ENCODE peak calls at places on chromosomes 1 and 21, in four cellular contexts. F, M, D and E are unnamed samples.

GRCh38 chr1:231200417-231201031 is 38.7 kb downstream of the TRIM67 start:
- DNase-seq in D (no peak), F (no peak), M (no peak), E (no peak)

GRCh38 chr1:244099258-244099930 is 48.3 kb downstream of the ZBTB18 start:
- DNase-seq in M (no peak), D (no peak), F (no peak), E (no peak)

GRCh38 chr1:23528245-23528978 is 2.6 kb downstream of the E2F2 start:
- DNase-seq in D (peak; percentile 96), M (no peak), F (peak; percentile 84), E (peak; percentile 51)

GRCh38 chr1:47712596-47713299 is 274.9 kb downstream of the FOXD2 start:
- DNase-seq in D (no peak), F (no peak), M (no peak), E (no peak)

GRCh38 chr1:154714638-154715037 is 106.7 kb upstream of the ADAR start:
- DNase-seq in F (no peak), M (no peak), D (peak; percentile 18), E (no peak)

GRCh38 chr1:203422656-203423055 is 53.0 kb upstream of the PRELP start:
- DNase-seq in M (no peak), F (no peak), D (no peak), E (no peak)

GRCh38 chr1:229913491-229913890 is 153.5 kb upstream of the GALNT2 start:
- DNase-seq in F (no peak), D (no peak), M (no peak), E (no peak)

GRCh38 chr1:12485231-12486172 is 132.5 kb downstream of the DHRS3 start:
- DNase-seq in D (no peak), F (no peak), M (no peak), E (no peak)

GRCh38 chr1:115320368-115320767 is 17.7 kb downstream of the NGF start:
- DNase-seq in D (no peak), F (no peak), M (no peak), E (no peak)

GRCh38 chr1:88736633-88737248 is 52.7 kb downstream of the PKN2 start:
- DNase-seq in F (no peak), D (peak; percentile 12), M (no peak), E (no peak)

GRCh38 chr1:8463144-8463927 is 145.4 kb downstream of the SLC45A1 start:
- DNase-seq in M (no peak), F (peak; percentile 47), D (peak; percentile 42), E (no peak)

GRCh38 chr1:1281533-1282321 is 1.5 kb downstream of the SCNN1D start:
- DNase-seq in M (no peak), D (no peak), F (peak; percentile 94), E (no peak)

GRCh38 chr1:68149907-68150306 is 82.4 kb downstream of the WLS start:
- DNase-seq in F (no peak), M (no peak), D (no peak), E (no peak)

GRCh38 chr1:43492816-43493215 is 37.9 kb upstream of the PTPRF start:
- DNase-seq in F (no peak), M (no peak), D (no peak), E (no peak)

GRCh38 chr1:35426097-35426586 is 131.1 kb downstream of the KIAA0319L start:
- DNase-seq in D (no peak), M (no peak), F (no peak), E (no peak)

GRCh38 chr1:240399381-240399780 is 212.6 kb downstream of the GREM2 start:
- DNase-seq in M (no peak), F (no peak), D (no peak), E (no peak)

GRCh38 chr1:207579436-207579799 is 65.5 kb upstream of the CR1L start:
- DNase-seq in D (peak; percentile 67), M (peak; percentile 18), F (peak; percentile 35), E (no peak)

GRCh38 chr21:28857720-28858119 is 135.0 kb downstream of the LTN1 start:
- DNase-seq in M (no peak), D (no peak), F (no peak), E (no peak)

GRCh38 chr1:6137758-6138157 is 42.4 kb downstream of the CHD5 start:
- DNase-seq in M (no peak), D (no peak), F (no peak), E (no peak)

GRCh38 chr1:17731460-17731859 is 23.7 kb upstream of the ACTL8 start:
- DNase-seq in F (no peak), M (no peak), D (no peak), E (no peak)

GRCh38 chr1:228340686-228341449 is 65.8 kb downstream of the TRIM11 start:
- DNase-seq in M (no peak), D (peak; percentile 23), F (peak; percentile 10), E (peak; percentile 12)

GRCh38 chr1:203916756-203917155 is 55.4 kb downstream of the SNRPE start:
- DNase-seq in F (no peak), D (no peak), M (no peak), E (no peak)

GRCh38 chr1:32612189-32612881 is 38.0 kb downstream of the ZBTB8OS start:
- DNase-seq in F (peak; percentile 91), M (peak; percentile 78), D (no peak), E (peak; percentile 55)

GRCh38 chr1:170967042-170967910 is 31.9 kb downstream of the MROH9 start:
- DNase-seq in D (peak; percentile 49), F (peak; percentile 15), M (no peak), E (no peak)

GRCh38 chr1:208159542-208160258 is 84.5 kb downstream of the PLXNA2 start:
- DNase-seq in F (peak; percentile 38), D (no peak), M (no peak), E (no peak)

GRCh38 chr1:79323240-79324025 is 316.9 kb upstream of the ADGRL4 start:
- DNase-seq in F (no peak), D (no peak), M (no peak), E (no peak)

GRCh38 chr21:42125571-42126544 is 54.7 kb downstream of the UMODL1 start:
- DNase-seq in F (peak; percentile 30), D (peak; percentile 64), M (no peak), E (no peak)

GRCh38 chr1:107840746-107841145 is 124.2 kb downstream of the VAV3 start:
- DNase-seq in M (no peak), D (peak; percentile 41), F (no peak), E (no peak)

GRCh38 chr1:230157409-230158390 is 90.7 kb downstream of the GALNT2 start:
- DNase-seq in M (no peak), F (peak; percentile 8), D (no peak), E (no peak)

GRCh38 chr1:34898220-34898820 is 31.1 kb downstream of the DLGAP3 start:
- DNase-seq in F (no peak), M (no peak), D (no peak), E (no peak)

GRCh38 chr1:27713139-27713725 is 12.5 kb upstream of the FAM76A start:
- DNase-seq in M (no peak), F (no peak), D (no peak), E (no peak)

GRCh38 chr1:202656951-202657646 is 53.2 kb downstream of the SYT2 start:
- DNase-seq in D (no peak), F (no peak), M (peak; percentile 63), E (no peak)

GRCh38 chr1:232943679-232944252 is 6.6 kb upstream of the NTPCR start:
- DNase-seq in F (no peak), M (no peak), D (peak; percentile 56), E (no peak)

GRCh38 chr1:161763522-161764098 is 2.5 kb upstream of the ATF6 start:
- DNase-seq in M (no peak), F (no peak), D (peak; percentile 62), E (no peak)

GRCh38 chr21:31124005-31124404 is 85.7 kb upstream of the KRTAP19-8 start:
- DNase-seq in M (no peak), D (no peak), F (no peak), E (no peak)

GRCh38 chr1:183804382-183804781 is 538 bp upstream of the RGL1 start:
- DNase-seq in D (no peak), F (no peak), M (no peak), E (no peak)

GRCh38 chr21:16587141-16587570 is 857.4 kb downstream of the USP25 start:
- DNase-seq in D (no peak), F (peak; percentile 77), M (no peak), E (no peak)

GRCh38 chr1:4655674-4656532 is 1.5 kb downstream of the AJAP1 start:
- DNase-seq in D (peak; percentile 61), F (peak; percentile 49), M (peak; percentile 50), E (no peak)

GRCh38 chr1:2514863-2515762 is 11.3 kb downstream of the PANK4 start:
- DNase-seq in D (no peak), M (no peak), F (no peak), E (no peak)
- TF ChIP-seq CTCF in D (no peak), M (peak; percentile 25), F (no peak), E (no peak)

DNA sequence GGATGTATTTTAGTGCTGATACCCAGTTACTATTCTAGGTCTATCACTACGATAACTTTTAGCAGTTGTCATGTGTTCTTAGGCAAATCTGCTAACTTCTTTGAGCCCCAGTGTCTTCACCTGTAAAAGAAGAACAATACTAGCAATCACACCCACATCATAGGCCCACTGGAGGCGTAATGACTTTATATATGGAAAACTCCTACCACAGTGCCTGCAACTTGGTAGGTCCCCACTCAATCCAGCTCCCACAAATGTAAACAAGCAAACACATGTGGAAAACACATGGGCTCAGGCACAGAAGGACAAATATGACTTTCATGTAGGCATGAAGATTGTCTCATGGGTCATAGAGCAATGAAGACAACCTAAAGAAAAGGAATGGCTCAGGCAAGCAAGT is 115.8 kb downstream of the TBX19 start:
- DNase-seq in M (no peak), F (no peak), D (no peak), E (no peak)
- TF ChIP-seq CTCF in M (no peak), F (no peak), D (no peak), E (no peak)

GRCh38 chr1:153661111-153661708 is 2.7 kb downstream of the SNAPIN start:
- DNase-seq in D (no peak), M (no peak), F (no peak), E (no peak)
- TF ChIP-seq CTCF in D (no peak), M (no peak), F (no peak), E (no peak)

DNA sequence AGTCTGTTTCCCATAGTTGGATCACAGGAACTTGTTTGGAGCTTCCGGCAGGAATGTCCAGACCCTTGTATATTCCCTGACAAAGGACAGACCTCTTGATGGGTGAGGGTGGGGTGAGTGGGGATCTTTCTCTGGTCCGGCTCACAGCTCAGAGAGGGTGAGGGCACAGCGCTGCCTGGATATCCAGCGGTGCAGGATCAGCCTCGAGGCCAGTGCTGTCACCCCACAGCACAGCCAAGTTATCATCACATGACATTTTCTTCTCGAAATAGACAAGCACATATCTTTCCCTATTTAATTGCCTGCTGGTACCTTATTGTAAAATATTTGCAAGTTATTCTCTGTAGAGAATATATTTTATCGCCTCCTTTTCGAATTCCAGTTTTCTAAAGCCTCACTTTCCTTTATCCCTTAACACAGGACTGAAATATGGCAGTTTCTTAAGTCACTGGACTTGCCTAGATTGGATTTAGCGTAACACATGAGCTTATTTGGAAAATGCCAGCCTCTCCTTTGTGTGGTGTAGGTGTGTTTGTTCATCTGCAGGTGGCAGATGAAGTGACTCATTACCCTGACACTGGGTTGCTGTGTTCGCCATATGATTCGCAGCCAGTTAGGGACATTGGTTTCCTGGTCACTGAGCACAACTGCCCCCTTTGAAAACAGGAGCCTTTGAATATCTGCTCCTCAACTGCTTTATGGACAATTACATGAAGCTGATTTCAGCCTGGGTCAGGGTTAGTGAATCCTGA is 21.4 kb downstream of the CLIC6 start:
- DNase-seq in F (peak; percentile 43), M (no peak), D (no peak), E (no peak)
- TF ChIP-seq CTCF in F (no peak), M (no peak), D (no peak), E (no peak)